ENCODE peak calls at places on chromosomes 2 and 18, in four cellular contexts. G is IMR-90, D is C1 segment of cervical spinal cord, Z is NCI-H460. R is an unnamed sample.
A peak's percentile ranks its signal among the peaks of the same experiment; 100 is the strongest.

GRCh38 chr2:127597984-127598380 is 48.0 kb upstream of the GPR17 start:
- DNase-seq in G (peak; percentile 61), D (no peak), Z (no peak), R (no peak)

GRCh38 chr2:238954841-238955521 is 107.1 kb downstream of the TWIST2 start:
- DNase-seq in G (peak; percentile 58), D (no peak), Z (no peak), R (no peak)

GRCh38 chr2:104474725-104475124 is 379.2 kb upstream of the POU3F3 start:
- DNase-seq in G (no peak), D (no peak), Z (no peak), R (no peak)

GRCh38 chr2:86453838-86454237 is 12.7 kb downstream of the KDM3A start:
- DNase-seq in G (peak; percentile 57), D (no peak), Z (no peak), R (no peak)

GRCh38 chr2:138777996-138778395 is 2.2 kb downstream of the NXPH2 start:
- DNase-seq in G (peak; percentile 1), D (no peak), Z (peak; percentile 66), R (no peak)

GRCh38 chr2:53515435-53516332 is 251.9 kb upstream of the CHAC2 start:
- DNase-seq in G (peak; percentile 20), D (no peak), Z (no peak), R (no peak)

GRCh38 chr2:29309090-29310054 is 194.2 kb downstream of the CLIP4 start:
- DNase-seq in G (peak; percentile 66), D (no peak), Z (peak; percentile 57), R (peak; percentile 44)

GRCh38 chr18:35642802-35643201 is 61.3 kb downstream of the GALNT1 start:
- DNase-seq in G (peak; percentile 7), D (no peak), Z (no peak), R (no peak)

GRCh38 chr2:162074937-162075688 is 1.1 kb upstream of the DPP4 start:
- DNase-seq in G (peak; percentile 85), D (no peak), Z (no peak), R (no peak)

GRCh38 chr18:7921938-7922587 is 354.9 kb downstream of the PTPRM start:
- DNase-seq in G (peak; percentile 59), D (no peak), Z (peak; percentile 81), R (peak; percentile 54)

GRCh38 chr18:50898908-50899307 is 20.0 kb downstream of the ME2 start:
- DNase-seq in G (no peak), D (no peak), Z (no peak), R (no peak)

GRCh38 chr2:21774691-21775090 is 650.9 kb downstream of the TDRD15 start:
- DNase-seq in G (peak; percentile 20), D (no peak), Z (no peak), R (no peak)

GRCh38 chr2:236735742-236736360 is 166.2 kb downstream of the ACKR3 start:
- DNase-seq in G (no peak), D (no peak), Z (no peak), R (no peak)

GRCh38 chr18:77077836-77078456 is 54.6 kb downstream of the MBP start:
- DNase-seq in G (peak; percentile 87), D (no peak), Z (no peak), R (no peak)

GRCh38 chr2:23662941-23663729 is 263.8 kb downstream of the ATAD2B start:
- DNase-seq in G (no peak), D (no peak), Z (no peak), R (no peak)

GRCh38 chr18:30163573-30163972 is 879.0 kb downstream of the DSC3 start:
- DNase-seq in G (no peak), D (no peak), Z (no peak), R (no peak)

GRCh38 chr2:219562049-219563020 is 9.0 kb downstream of the OBSL1 start:
- DNase-seq in G (no peak), D (no peak), Z (no peak), R (no peak)

GRCh38 chr2:191917967-191918651 is 71.2 kb upstream of the CAVIN2 start:
- DNase-seq in G (no peak), D (peak; percentile 7), Z (peak; percentile 38), R (no peak)

GRCh38 chr2:150911766-150912280 is 349.8 kb downstream of the RBM43 start:
- DNase-seq in G (peak; percentile 95), D (no peak), Z (peak; percentile 69), R (no peak)

GRCh38 chr2:143692162-143692561 is 562.9 kb downstream of the ARHGAP15 start:
- DNase-seq in G (no peak), D (no peak), Z (no peak), R (no peak)

GRCh38 chr18:24544141-24544498 is 83.7 kb downstream of the HRH4 start:
- DNase-seq in G (peak; percentile 40), D (no peak), Z (peak; percentile 3), R (peak; percentile 22)

GRCh38 chr18:13420969-13421686 is 202.6 kb downstream of the LDLRAD4 start:
- DNase-seq in G (no peak), D (no peak), Z (no peak), R (no peak)

GRCh38 chr2:111049792-111050640 is 70.7 kb upstream of the BCL2L11 start:
- DNase-seq in G (no peak), D (no peak), Z (no peak), R (no peak)

GRCh38 chr18:73270919-73271318 is 403.1 kb upstream of the NETO1 start:
- DNase-seq in G (no peak), D (no peak), Z (peak; percentile 51), R (no peak)

GRCh38 chr2:190340369-190340768 is 3.0 kb upstream of the INPP1 start:
- DNase-seq in G (no peak), D (no peak), Z (peak; percentile 21), R (peak; percentile 67)

GRCh38 chr2:20012282-20013060 is at the start of gene MATN3:
- DNase-seq in G (no peak), D (no peak), Z (peak; percentile 34), R (no peak)

GRCh38 chr2:69087912-69088240 is 74.9 kb downstream of the ANTXR1 start:
- DNase-seq in G (peak; percentile 24), D (no peak), Z (no peak), R (no peak)

GRCh38 chr2:42135381-42136312 is 33.5 kb upstream of the EML4 start:
- DNase-seq in G (no peak), D (no peak), Z (no peak), R (no peak)

GRCh38 chr2:3490191-3491158 is 28.9 kb downstream of the ADI1 start:
- DNase-seq in G (no peak), D (no peak), Z (no peak), R (no peak)

GRCh38 chr2:144595686-144596073 is 75.8 kb upstream of the ZEB2 start:
- DNase-seq in G (no peak), D (no peak), Z (no peak), R (no peak)

GRCh38 chr18:35582899-35583558 is 1.5 kb downstream of the GALNT1 start:
- DNase-seq in G (peak; percentile 45), D (no peak), Z (no peak), R (no peak)

GRCh38 chr18:51621103-51621969 is 423.9 kb upstream of the MEX3C start:
- DNase-seq in G (no peak), D (peak; percentile 7), Z (peak; percentile 34), R (peak; percentile 1)

GRCh38 chr2:210456571-210456970 is 20.0 kb downstream of the LANCL1 start:
- DNase-seq in G (no peak), D (no peak), Z (no peak), R (no peak)

GRCh38 chr2:85275984-85276540 is 51.7 kb downstream of the TGOLN2 start:
- DNase-seq in G (no peak), D (no peak), Z (no peak), R (no peak)

GRCh38 chr2:8039732-8040131 is 642.1 kb upstream of the ID2 start:
- DNase-seq in G (no peak), D (no peak), Z (no peak), R (no peak)

GRCh38 chr18:9433616-9434239 is 41.6 kb upstream of the RALBP1 start:
- DNase-seq in G (peak; percentile 10), D (no peak), Z (no peak), R (no peak)

GRCh38 chr2:207472343-207473202 is 57.2 kb upstream of the CREB1 start:
- DNase-seq in G (peak; percentile 40), D (no peak), Z (no peak), R (no peak)

GRCh38 chr2:159133795-159134194 is 152.7 kb downstream of the WDSUB1 start:
- DNase-seq in G (peak; percentile 61), D (no peak), Z (no peak), R (no peak)

GRCh38 chr2:38092196-38092902 is 16.4 kb upstream of the CYP1B1 start:
- DNase-seq in G (peak; percentile 80), D (no peak), Z (peak; percentile 96), R (no peak)

R was measured in HCT116.